ENCODE peak calls at places on chromosomes 1 and 21, in five cellular contexts. One of them, this sample, is unnamed.

GRCh38 chr21:33770542-33770941 is 128.2 kb downstream of the ITSN1 start:
- DNase-seq in CD4-positive, alpha-beta T cell: no peak
- DNase-seq in thoracic aorta: no peak
- DNase-seq in heart left ventricle: no peak
- DNase-seq in astrocyte of the spinal cord: no peak
- DNase-seq in this sample: no peak

GRCh38 chr1:52752427-52752826 is 26.2 kb downstream of the ZYG11B start:
- DNase-seq in thoracic aorta: no peak
- DNase-seq in heart left ventricle: no peak
- DNase-seq in astrocyte of the spinal cord: no peak
- DNase-seq in CD4-positive, alpha-beta T cell: no peak
- DNase-seq in this sample: no peak

GRCh38 chr1:44832068-44832700 is 10.9 kb downstream of the PTCH2 start:
- DNase-seq in thoracic aorta: no peak
- DNase-seq in heart left ventricle: no peak
- DNase-seq in astrocyte of the spinal cord: no peak
- DNase-seq in CD4-positive, alpha-beta T cell: no peak
- DNase-seq in this sample: no peak

GRCh38 chr1:24502168-24503002 is at the start of gene RCAN3:
- DNase-seq in heart left ventricle: peak
- DNase-seq in thoracic aorta: peak
- DNase-seq in CD4-positive, alpha-beta T cell: peak
- DNase-seq in astrocyte of the spinal cord: peak
- DNase-seq in this sample: peak

GRCh38 chr1:245682638-245683376 is 528.0 kb downstream of the KIF26B start:
- DNase-seq in heart left ventricle: peak
- DNase-seq in CD4-positive, alpha-beta T cell: no peak
- DNase-seq in astrocyte of the spinal cord: no peak
- DNase-seq in thoracic aorta: no peak
- DNase-seq in this sample: no peak

GRCh38 chr1:29698033-29698432 is 461.7 kb downstream of the PTPRU start:
- DNase-seq in CD4-positive, alpha-beta T cell: no peak
- DNase-seq in astrocyte of the spinal cord: peak
- DNase-seq in heart left ventricle: no peak
- DNase-seq in thoracic aorta: no peak
- DNase-seq in this sample: peak

GRCh38 chr1:205144046-205144720 is 22.4 kb upstream of the RBBP5 start:
- DNase-seq in CD4-positive, alpha-beta T cell: no peak
- DNase-seq in astrocyte of the spinal cord: no peak
- DNase-seq in thoracic aorta: no peak
- DNase-seq in heart left ventricle: no peak
- DNase-seq in this sample: no peak

GRCh38 chr1:108082741-108083562 is 117.2 kb downstream of the SLC25A24 start:
- DNase-seq in thoracic aorta: no peak
- DNase-seq in astrocyte of the spinal cord: no peak
- DNase-seq in heart left ventricle: no peak
- DNase-seq in CD4-positive, alpha-beta T cell: no peak
- DNase-seq in this sample: no peak

GRCh38 chr1:94739521-94740061 is 80.6 kb upstream of the SLC44A3 start:
- DNase-seq in astrocyte of the spinal cord: peak
- DNase-seq in heart left ventricle: no peak
- DNase-seq in CD4-positive, alpha-beta T cell: no peak
- DNase-seq in thoracic aorta: no peak
- DNase-seq in this sample: peak

GRCh38 chr1:211901945-211902344 is 71.4 kb upstream of the LPGAT1 start:
- DNase-seq in astrocyte of the spinal cord: no peak
- DNase-seq in thoracic aorta: no peak
- DNase-seq in heart left ventricle: no peak
- DNase-seq in CD4-positive, alpha-beta T cell: no peak
- DNase-seq in this sample: no peak

GRCh38 chr1:100132566-100133477 is at the start of the genes SASS6 and TRMT13:
- DNase-seq in astrocyte of the spinal cord: peak
- DNase-seq in thoracic aorta: peak
- DNase-seq in heart left ventricle: peak
- DNase-seq in CD4-positive, alpha-beta T cell: peak
- DNase-seq in this sample: peak

GRCh38 chr1:100131623-100132022 is 1.1 kb downstream of the SASS6 start:
- DNase-seq in CD4-positive, alpha-beta T cell: no peak
- DNase-seq in thoracic aorta: no peak
- DNase-seq in astrocyte of the spinal cord: no peak
- DNase-seq in heart left ventricle: no peak
- DNase-seq in this sample: no peak

GRCh38 chr1:100130552-100131077 is 2.1 kb downstream of the SASS6 start:
- DNase-seq in CD4-positive, alpha-beta T cell: no peak
- DNase-seq in heart left ventricle: no peak
- DNase-seq in thoracic aorta: no peak
- DNase-seq in astrocyte of the spinal cord: no peak
- DNase-seq in this sample: peak

GRCh38 chr1:100137602-100138001 is 4.6 kb downstream of the TRMT13 start:
- DNase-seq in astrocyte of the spinal cord: no peak
- DNase-seq in CD4-positive, alpha-beta T cell: no peak
- DNase-seq in heart left ventricle: no peak
- DNase-seq in thoracic aorta: no peak
- DNase-seq in this sample: no peak

DNA sequence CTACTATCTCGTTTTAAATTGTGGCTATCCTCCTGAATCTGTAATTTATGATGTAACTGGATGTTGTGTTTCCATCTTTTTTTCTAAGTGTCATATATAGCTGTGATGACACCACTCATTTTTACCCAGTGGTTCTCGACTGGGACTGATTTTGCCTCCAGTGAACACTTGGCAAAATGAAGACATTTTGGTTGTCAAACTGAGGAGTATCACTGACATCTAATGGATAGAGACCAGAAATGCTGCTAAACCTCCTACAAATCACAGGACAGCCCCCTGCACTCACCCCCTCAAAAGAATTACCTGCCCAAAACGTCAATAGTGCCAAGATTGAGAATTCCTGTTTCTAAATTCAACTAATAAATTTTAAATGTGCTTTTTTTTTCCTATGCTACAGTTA is 1.9 kb downstream of the TRMT13 start:
- DNase-seq in thoracic aorta: no peak
- DNase-seq in astrocyte of the spinal cord: no peak
- DNase-seq in heart left ventricle: no peak
- DNase-seq in CD4-positive, alpha-beta T cell: no peak
- DNase-seq in this sample: no peak
- TF ChIP-seq CTCF in thoracic aorta: no peak
- TF ChIP-seq CTCF in astrocyte of the spinal cord: no peak
- TF ChIP-seq CTCF in heart left ventricle: no peak
- TF ChIP-seq CTCF in CD4-positive, alpha-beta T cell: no peak
- TF ChIP-seq CTCF in this sample: no peak

GRCh38 chr1:11262171-11263049 is at the start of gene MTOR:
- DNase-seq in heart left ventricle: peak
- DNase-seq in thoracic aorta: peak
- DNase-seq in CD4-positive, alpha-beta T cell: peak
- DNase-seq in astrocyte of the spinal cord: peak
- DNase-seq in this sample: peak
- TF ChIP-seq CTCF in heart left ventricle: no peak
- TF ChIP-seq CTCF in thoracic aorta: peak
- TF ChIP-seq CTCF in CD4-positive, alpha-beta T cell: no peak
- TF ChIP-seq CTCF in astrocyte of the spinal cord: peak
- TF ChIP-seq CTCF in this sample: peak

GRCh38 chr21:25639167-25639921 is at the start of gene JAM2:
- DNase-seq in thoracic aorta: no peak
- DNase-seq in heart left ventricle: peak
- DNase-seq in CD4-positive, alpha-beta T cell: peak
- DNase-seq in astrocyte of the spinal cord: peak
- DNase-seq in this sample: no peak
- TF ChIP-seq CTCF in thoracic aorta: peak
- TF ChIP-seq CTCF in heart left ventricle: peak
- TF ChIP-seq CTCF in CD4-positive, alpha-beta T cell: no peak
- TF ChIP-seq CTCF in astrocyte of the spinal cord: peak
- TF ChIP-seq CTCF in this sample: peak

GRCh38 chr21:44892536-44893277 is 19.2 kb upstream of the PTTG1IP start:
- DNase-seq in astrocyte of the spinal cord: no peak
- DNase-seq in thoracic aorta: no peak
- DNase-seq in CD4-positive, alpha-beta T cell: peak
- DNase-seq in heart left ventricle: no peak
- DNase-seq in this sample: no peak
- TF ChIP-seq CTCF in astrocyte of the spinal cord: peak
- TF ChIP-seq CTCF in thoracic aorta: peak
- TF ChIP-seq CTCF in CD4-positive, alpha-beta T cell: peak
- TF ChIP-seq CTCF in heart left ventricle: peak
- TF ChIP-seq CTCF in this sample: peak

DNA sequence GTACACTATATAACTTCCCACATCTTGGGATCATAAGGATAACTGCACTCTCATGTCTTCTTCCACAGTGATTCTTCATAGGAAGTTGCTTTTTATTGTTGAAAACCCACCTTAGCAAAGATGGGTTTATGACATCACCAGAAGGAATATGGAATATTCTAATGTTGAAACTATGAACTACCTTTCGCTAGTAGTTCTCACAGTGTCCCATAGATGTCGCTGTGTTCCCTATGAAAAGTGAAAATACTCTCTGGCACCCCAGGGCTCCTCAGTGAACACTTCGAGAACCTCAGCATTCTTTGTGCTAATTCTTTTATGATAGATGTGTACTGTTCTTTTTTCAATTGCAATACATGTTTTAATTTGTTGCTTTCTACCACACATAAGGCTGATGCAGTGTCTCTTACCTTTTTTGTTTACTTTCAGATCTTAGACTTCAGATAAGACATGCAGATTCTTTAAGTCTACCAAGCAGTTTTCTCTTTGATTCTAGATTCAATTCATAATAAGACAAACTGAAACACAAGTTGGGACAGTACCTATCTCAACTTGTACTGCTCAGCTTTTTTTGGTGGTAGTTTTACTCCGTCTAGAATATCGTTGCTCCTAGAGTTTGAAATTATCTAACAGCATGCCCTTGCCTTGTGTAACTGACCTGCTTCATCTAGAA is 90.8 kb downstream of the GTF2B start:
- DNase-seq in thoracic aorta: no peak
- DNase-seq in heart left ventricle: peak
- DNase-seq in astrocyte of the spinal cord: peak
- DNase-seq in CD4-positive, alpha-beta T cell: no peak
- DNase-seq in this sample: peak
- TF ChIP-seq CTCF in thoracic aorta: peak
- TF ChIP-seq CTCF in heart left ventricle: peak
- TF ChIP-seq CTCF in astrocyte of the spinal cord: peak
- TF ChIP-seq CTCF in CD4-positive, alpha-beta T cell: peak
- TF ChIP-seq CTCF in this sample: peak

GRCh38 chr1:158506369-158506987 is 34.5 kb downstream of the OR10R2 start:
- DNase-seq in CD4-positive, alpha-beta T cell: peak
- DNase-seq in astrocyte of the spinal cord: no peak
- DNase-seq in heart left ventricle: peak
- DNase-seq in thoracic aorta: no peak
- DNase-seq in this sample: no peak
- TF ChIP-seq CTCF in CD4-positive, alpha-beta T cell: peak
- TF ChIP-seq CTCF in astrocyte of the spinal cord: peak
- TF ChIP-seq CTCF in heart left ventricle: peak
- TF ChIP-seq CTCF in thoracic aorta: peak
- TF ChIP-seq CTCF in this sample: peak

GRCh38 chr21:35340273-35340672 is 291.2 kb upstream of the RUNX1 start:
- DNase-seq in astrocyte of the spinal cord: no peak
- DNase-seq in heart left ventricle: no peak
- DNase-seq in thoracic aorta: no peak
- DNase-seq in CD4-positive, alpha-beta T cell: no peak
- DNase-seq in this sample: no peak
- TF ChIP-seq CTCF in astrocyte of the spinal cord: no peak
- TF ChIP-seq CTCF in heart left ventricle: no peak
- TF ChIP-seq CTCF in thoracic aorta: no peak
- TF ChIP-seq CTCF in CD4-positive, alpha-beta T cell: peak
- TF ChIP-seq CTCF in this sample: no peak

GRCh38 chr1:67211589-67212563 is 45.6 kb downstream of the IL23R start:
- DNase-seq in CD4-positive, alpha-beta T cell: peak
- DNase-seq in astrocyte of the spinal cord: peak
- DNase-seq in thoracic aorta: no peak
- DNase-seq in heart left ventricle: no peak
- DNase-seq in this sample: peak
- TF ChIP-seq CTCF in CD4-positive, alpha-beta T cell: peak
- TF ChIP-seq CTCF in astrocyte of the spinal cord: peak
- TF ChIP-seq CTCF in thoracic aorta: peak
- TF ChIP-seq CTCF in heart left ventricle: peak
- TF ChIP-seq CTCF in this sample: peak

GRCh38 chr1:203084588-203085527 is 954 bp downstream of the MYOG start:
- DNase-seq in heart left ventricle: no peak
- DNase-seq in thoracic aorta: no peak
- DNase-seq in CD4-positive, alpha-beta T cell: no peak
- DNase-seq in astrocyte of the spinal cord: no peak
- DNase-seq in this sample: no peak
- TF ChIP-seq CTCF in heart left ventricle: peak
- TF ChIP-seq CTCF in thoracic aorta: no peak
- TF ChIP-seq CTCF in CD4-positive, alpha-beta T cell: no peak
- TF ChIP-seq CTCF in astrocyte of the spinal cord: peak
- TF ChIP-seq CTCF in this sample: peak

DNA sequence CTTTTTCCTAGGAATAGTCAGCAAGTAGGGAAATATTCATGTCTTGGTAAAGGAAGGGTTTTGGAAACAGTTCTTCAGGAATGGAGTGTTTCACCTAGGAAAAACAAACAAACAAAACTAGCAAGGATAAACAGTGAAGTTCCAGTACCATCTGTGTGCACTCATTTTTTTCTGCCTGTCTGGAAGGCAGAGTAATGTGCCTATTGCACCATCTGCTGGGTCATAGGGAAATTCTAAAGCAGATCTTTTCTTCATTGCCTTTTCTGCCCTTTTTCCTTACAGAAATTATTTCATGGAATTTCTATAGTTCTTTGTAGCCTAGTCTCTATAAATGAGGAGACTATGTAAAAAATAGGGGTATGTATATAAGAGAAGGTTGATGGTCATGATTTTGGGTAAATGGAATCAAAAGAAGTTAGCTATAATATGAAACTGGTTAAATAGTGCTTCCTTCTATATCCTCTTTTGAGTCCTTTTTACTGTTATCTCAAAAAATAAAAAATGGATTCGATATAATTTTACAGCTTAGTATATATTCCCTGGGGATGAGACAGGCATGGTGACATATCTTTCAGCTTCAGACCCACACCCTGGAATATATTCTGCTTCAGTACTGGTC is 3.4 kb upstream of the HRNR start:
- DNase-seq in thoracic aorta: no peak
- DNase-seq in CD4-positive, alpha-beta T cell: no peak
- DNase-seq in astrocyte of the spinal cord: peak
- DNase-seq in heart left ventricle: no peak
- DNase-seq in this sample: no peak
- TF ChIP-seq CTCF in thoracic aorta: no peak
- TF ChIP-seq CTCF in CD4-positive, alpha-beta T cell: no peak
- TF ChIP-seq CTCF in astrocyte of the spinal cord: peak
- TF ChIP-seq CTCF in heart left ventricle: no peak
- TF ChIP-seq CTCF in this sample: peak